ENCODE peak calls at places on chromosomes 3 and 15, in ten cellular contexts. Y, P, M, X, G, J, L, Z, E and S are unnamed samples. For H3K9me3, the result is how much of the 10 kb centered on the place peaks cover.

GRCh38 chr3:57756528-57757401 is 656 bp downstream of the SLMAP start:
- DNase-seq in Y (peak), P (peak), M (peak), X (peak), G (peak), J (peak), L (peak), Z (peak), E (peak), S (peak)

GRCh38 chr3:23446301-23446700 is 243.2 kb downstream of the UBE2E2 start:
- DNase-seq in Y (no peak), P (no peak), M (no peak), X (no peak), G (no peak), J (no peak), L (no peak), Z (no peak), E (no peak), S (no peak)

GRCh38 chr3:53721187-53721946 is 124.9 kb downstream of the CHDH start:
- DNase-seq in Y (no peak), P (no peak), M (no peak), X (no peak), G (no peak), J (peak), L (no peak), Z (peak), E (no peak), S (no peak)

GRCh38 chr15:33492434-33493052 is 181.8 kb downstream of the RYR3 start:
- DNase-seq in Y (no peak), P (no peak), M (no peak), X (no peak), G (no peak), J (no peak), L (no peak), Z (no peak), E (no peak), S (no peak)

GRCh38 chr3:98039322-98040024 is 4.4 kb upstream of the GABRR3 start:
- DNase-seq in Y (peak), P (peak), M (no peak), X (peak), G (no peak), J (peak), L (peak), Z (peak), E (peak), S (peak)

GRCh38 chr15:28873585-28874139 is 12.1 kb upstream of the APBA2 start:
- DNase-seq in Y (no peak), P (no peak), M (peak), X (peak), G (no peak), J (no peak), L (no peak), Z (no peak), E (no peak), S (no peak)

GRCh38 chr15:95141486-95141885 is 910.1 kb downstream of the MCTP2 start:
- DNase-seq in Y (no peak), P (no peak), M (no peak), X (no peak), G (no peak), J (peak), L (no peak), Z (no peak), E (no peak), S (no peak)

GRCh38 chr3:99505646-99506269 is 132.6 kb upstream of the COL8A1 start:
- DNase-seq in Y (no peak), P (no peak), M (no peak), X (no peak), G (no peak), J (peak), L (no peak), Z (no peak), E (no peak), S (no peak)

GRCh38 chr3:15065550-15066007 is 464 bp upstream of the MRPS25 start:
- DNase-seq in Y (no peak), P (no peak), M (no peak), X (no peak), G (no peak), J (no peak), L (no peak), Z (no peak), E (peak), S (no peak)

GRCh38 chr3:31670136-31670535 is 137.4 kb downstream of the STT3B start:
- DNase-seq in Y (no peak), P (no peak), M (no peak), X (no peak), G (no peak), J (no peak), L (no peak), Z (no peak), E (no peak), S (no peak)

GRCh38 chr15:41950127-41950483 is 22.3 kb downstream of the EHD4 start:
- DNase-seq in Y (no peak), P (no peak), M (no peak), X (no peak), G (no peak), J (no peak), L (no peak), Z (no peak), E (no peak), S (no peak)

GRCh38 chr3:157872902-157873301 is 233.3 kb downstream of the SHOX2 start:
- DNase-seq in Y (no peak), P (no peak), M (no peak), X (no peak), G (no peak), J (no peak), L (no peak), Z (no peak), E (no peak), S (no peak)

GRCh38 chr3:157871248-157871647 is 235.0 kb downstream of the SHOX2 start:
- DNase-seq in Y (no peak), P (no peak), M (no peak), X (no peak), G (no peak), J (no peak), L (no peak), Z (no peak), E (no peak), S (no peak)

GRCh38 chr3:157868881-157869280 is 237.3 kb downstream of the SHOX2 start:
- DNase-seq in Y (no peak), P (no peak), M (no peak), X (no peak), G (no peak), J (no peak), L (no peak), Z (no peak), E (no peak), S (no peak)

GRCh38 chr3:157868168-157868567 is 238.1 kb downstream of the SHOX2 start:
- DNase-seq in Y (no peak), P (no peak), M (no peak), X (no peak), G (no peak), J (peak), L (no peak), Z (no peak), E (no peak), S (no peak)

DNA sequence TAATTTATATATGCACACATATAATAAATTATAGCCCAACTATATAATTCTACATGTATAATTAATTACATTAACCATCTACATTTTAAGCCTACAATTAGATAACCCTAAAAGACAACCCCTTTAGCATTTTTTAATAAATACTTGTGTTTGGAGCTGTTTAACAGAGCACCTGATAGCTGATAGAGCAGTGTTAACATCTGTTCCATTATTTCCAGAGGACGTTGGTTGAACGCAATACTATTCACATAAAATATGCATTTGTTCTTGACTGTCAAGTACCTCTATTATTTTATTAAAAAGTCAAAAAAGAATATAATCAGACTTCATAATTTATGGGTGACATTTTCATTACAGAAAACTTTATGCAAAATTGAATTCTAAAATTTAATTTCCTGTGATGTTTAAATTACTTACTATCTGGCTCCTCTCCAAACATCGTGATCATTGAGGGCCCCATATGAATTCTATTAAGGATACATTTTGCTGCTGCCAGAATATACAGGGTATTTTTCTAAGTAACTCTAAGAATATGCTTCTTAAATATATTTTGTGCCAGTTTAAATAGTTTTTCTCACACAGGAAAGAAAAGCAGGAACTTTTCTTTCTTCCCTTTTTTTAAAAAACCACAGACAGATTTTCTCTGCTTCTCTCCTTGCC is 234.3 kb downstream of the SHOX2 start:
- DNase-seq in Y (no peak), P (no peak), M (no peak), X (no peak), G (no peak), J (no peak), L (no peak), Z (no peak), E (no peak), S (no peak)
- H3K9me3 ChIP-seq in Y (under half), P (under half), M (under half), X (under half), G (under half), J (under half), L (under half), Z (under half), E (under half), S (under half)

GRCh38 chr3:41565003-41565402 is 365.7 kb downstream of the CTNNB1 start:
- DNase-seq in Y (no peak), P (no peak), M (no peak), X (no peak), G (no peak), J (no peak), L (no peak), Z (no peak), E (no peak), S (no peak)
- H3K9me3 ChIP-seq in Y (under half), P (under half), M (under half), X (under half), G (under half), J (under half), L (under half), Z (under half), E (under half), S (under half)

GRCh38 chr3:195255571-195256501 is 15.1 kb downstream of the XXYLT1 start:
- DNase-seq in Y (no peak), P (no peak), M (peak), X (no peak), G (no peak), J (no peak), L (no peak), Z (no peak), E (peak), S (no peak)

GRCh38 chr3:195253981-195254432 is 17.0 kb downstream of the XXYLT1 start:
- DNase-seq in Y (no peak), P (peak), M (no peak), X (no peak), G (no peak), J (no peak), L (no peak), Z (no peak), E (peak), S (no peak)

GRCh38 chr3:195255176-195255500 is 15.8 kb downstream of the XXYLT1 start:
- DNase-seq in Y (no peak), P (no peak), M (peak), X (no peak), G (no peak), J (no peak), L (no peak), Z (no peak), E (peak), S (no peak)

GRCh38 chr3:195256639-195257453 is 14.1 kb downstream of the XXYLT1 start:
- DNase-seq in Y (no peak), P (no peak), M (peak), X (no peak), G (no peak), J (no peak), L (no peak), Z (no peak), E (peak), S (no peak)

GRCh38 chr3:195254454-195255175 is 16.3 kb downstream of the XXYLT1 start:
- DNase-seq in Y (no peak), P (no peak), M (no peak), X (no peak), G (no peak), J (no peak), L (no peak), Z (no peak), E (peak), S (no peak)
- H3K9me3 ChIP-seq in Y (under half), P (under half), M (under half), X (under half), G (under half), J (under half), L (under half), Z (under half), E (under half), S (under half)

DNA sequence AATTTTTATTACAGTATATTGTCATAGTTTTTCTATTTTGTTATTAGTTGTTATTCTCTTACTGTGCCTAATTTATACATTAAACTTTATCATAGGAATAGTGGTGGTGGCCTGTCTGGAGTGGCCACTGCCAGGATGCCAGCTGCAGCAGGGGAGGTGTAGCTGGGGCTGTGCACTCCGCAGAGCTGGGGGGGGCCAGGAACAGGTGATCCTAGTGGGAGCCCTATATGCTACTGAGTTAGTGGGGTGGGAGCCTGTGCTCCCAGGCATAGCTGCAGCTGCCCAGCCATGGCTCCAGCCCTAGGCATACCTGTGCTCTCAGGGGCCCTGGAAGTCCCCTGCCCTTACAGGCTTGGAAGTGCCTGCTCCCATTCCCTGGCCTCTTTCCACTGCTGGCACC is 638.1 kb upstream of the KCNMB2 start:
- DNase-seq in Y (no peak), P (no peak), M (no peak), X (no peak), G (no peak), J (no peak), L (no peak), Z (no peak), E (no peak), S (no peak)
- H3K9me3 ChIP-seq in Y (under half), P (under half), M (under half), X (under half), G (half or more), J (under half), L (under half), Z (under half), E (under half), S (under half)

GRCh38 chr3:143001034-143001368 is 369 bp upstream of the U2SURP start:
- DNase-seq in Y (no peak), P (no peak), M (peak), X (no peak), G (peak), J (no peak), L (peak), Z (no peak), E (no peak), S (no peak)
- H3K9me3 ChIP-seq in Y (under half), P (under half), M (under half), X (under half), G (under half), J (under half), L (under half), Z (under half), E (under half), S (under half)

DNA sequence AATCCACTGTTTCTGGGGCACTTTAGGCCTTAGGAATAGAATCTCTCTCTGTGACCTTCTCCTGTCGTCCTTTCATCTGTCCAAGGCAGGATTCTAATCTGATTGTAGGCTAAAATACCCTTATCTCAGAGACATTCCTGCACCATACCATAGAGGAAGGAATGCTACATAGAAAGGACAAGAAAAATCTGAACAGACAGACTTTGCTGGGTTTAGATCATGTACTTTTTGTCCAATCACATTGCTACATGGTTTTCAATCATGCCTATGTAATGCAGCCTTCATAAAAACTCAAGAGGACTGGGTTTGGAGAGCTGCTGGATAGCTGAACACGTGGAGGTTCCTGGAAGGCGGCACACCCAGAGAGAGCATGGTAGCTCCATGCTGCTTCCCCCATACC is 378.5 kb upstream of the SEMA6D start:
- DNase-seq in Y (no peak), P (no peak), M (no peak), X (no peak), G (no peak), J (no peak), L (no peak), Z (no peak), E (no peak), S (no peak)
- H3K9me3 ChIP-seq in Y (under half), P (under half), M (under half), X (under half), G (under half), J (under half), L (under half), Z (under half), E (under half), S (under half)

GRCh38 chr15:25176991-25177954 is 222.5 kb downstream of the SNRPN start:
- DNase-seq in Y (no peak), P (peak), M (peak), X (no peak), G (peak), J (no peak), L (no peak), Z (no peak), E (no peak), S (no peak)
- H3K9me3 ChIP-seq in Y (under half), P (under half), M (half or more), X (under half), G (half or more), J (half or more), L (under half), Z (under half), E (under half), S (half or more)

GRCh38 chr3:197559662-197560061 is 3.9 kb upstream of the BDH1 start:
- DNase-seq in Y (no peak), P (no peak), M (no peak), X (no peak), G (no peak), J (no peak), L (no peak), Z (no peak), E (no peak), S (no peak)

GRCh38 chr3:197561926-197562325 is 6.2 kb upstream of the BDH1 start:
- DNase-seq in Y (no peak), P (no peak), M (no peak), X (no peak), G (no peak), J (no peak), L (peak), Z (no peak), E (no peak), S (no peak)

GRCh38 chr3:197564097-197564843 is 8.5 kb upstream of the BDH1 start:
- DNase-seq in Y (no peak), P (no peak), M (no peak), X (no peak), G (no peak), J (no peak), L (peak), Z (peak), E (no peak), S (no peak)

GRCh38 chr3:197558000-197558399 is 2.2 kb upstream of the BDH1 start:
- DNase-seq in Y (no peak), P (no peak), M (no peak), X (no peak), G (no peak), J (no peak), L (no peak), Z (no peak), E (no peak), S (no peak)

GRCh38 chr3:197562398-197563251 is 6.9 kb upstream of the BDH1 start:
- DNase-seq in Y (no peak), P (no peak), M (no peak), X (no peak), G (no peak), J (no peak), L (no peak), Z (no peak), E (no peak), S (no peak)
- H3K9me3 ChIP-seq in Y (under half), P (under half), M (under half), X (under half), G (under half), J (under half), L (under half), Z (under half), E (under half), S (under half)

GRCh38 chr15:26235864-26236263 is 372.7 kb upstream of the ATP10A start:
- DNase-seq in Y (no peak), P (no peak), M (no peak), X (no peak), G (no peak), J (no peak), L (no peak), Z (peak), E (no peak), S (no peak)
- H3K9me3 ChIP-seq in Y (under half), P (under half), M (under half), X (under half), G (under half), J (under half), L (under half), Z (under half), E (under half), S (under half)